ENCODE peak calls at places on chromosomes 12 and 14, in eight cellular contexts. One of them, this sample, is unnamed.

GRCh38 chr14:68685419-68686211 is 107.3 kb downstream of the ZFP36L1 start:
- DNase-seq in pancreas: no peak
- DNase-seq in A172: peak; percentile 89
- DNase-seq in NCI-H345: no peak
- DNase-seq in NCI-H187: no peak
- DNase-seq in dermis blood vessel endothelial cell: peak; percentile 52
- DNase-seq in GM12865: peak; percentile 91
- DNase-seq in activated CD4-positive, CD25-positive, alpha-beta regulatory T cell: peak; percentile 64
- DNase-seq in this sample: peak; percentile 58

GRCh38 chr12:12036901-12037300 is 33.8 kb upstream of the BCL2L14 start:
- DNase-seq in pancreas: no peak
- DNase-seq in A172: no peak
- DNase-seq in NCI-H345: no peak
- DNase-seq in NCI-H187: no peak
- DNase-seq in dermis blood vessel endothelial cell: no peak
- DNase-seq in GM12865: no peak
- DNase-seq in activated CD4-positive, CD25-positive, alpha-beta regulatory T cell: no peak
- DNase-seq in this sample: no peak

GRCh38 chr12:50986961-50987737 is 34.8 kb downstream of the HIGD1C start:
- DNase-seq in pancreas: peak; percentile 30
- DNase-seq in A172: peak; percentile 33
- DNase-seq in NCI-H345: no peak
- DNase-seq in NCI-H187: no peak
- DNase-seq in dermis blood vessel endothelial cell: peak; percentile 86
- DNase-seq in GM12865: peak; percentile 62
- DNase-seq in activated CD4-positive, CD25-positive, alpha-beta regulatory T cell: no peak
- DNase-seq in this sample: no peak

GRCh38 chr12:28191018-28191595 is 851 bp downstream of the CCDC91 start:
- DNase-seq in pancreas: no peak
- DNase-seq in A172: peak; percentile 52
- DNase-seq in NCI-H345: no peak
- DNase-seq in NCI-H187: no peak
- DNase-seq in dermis blood vessel endothelial cell: no peak
- DNase-seq in GM12865: peak; percentile 27
- DNase-seq in activated CD4-positive, CD25-positive, alpha-beta regulatory T cell: no peak
- DNase-seq in this sample: no peak

GRCh38 chr14:105192866-105193731 is 12.0 kb upstream of the NUDT14 start:
- DNase-seq in pancreas: no peak
- DNase-seq in A172: no peak
- DNase-seq in NCI-H345: no peak
- DNase-seq in NCI-H187: no peak
- DNase-seq in dermis blood vessel endothelial cell: peak; percentile 93
- DNase-seq in GM12865: no peak
- DNase-seq in activated CD4-positive, CD25-positive, alpha-beta regulatory T cell: no peak
- DNase-seq in this sample: no peak

GRCh38 chr14:55794655-55795583 is 214.9 kb downstream of the KTN1 start:
- DNase-seq in pancreas: no peak
- DNase-seq in A172: peak; percentile 32
- DNase-seq in NCI-H345: peak; percentile 15
- DNase-seq in NCI-H187: no peak
- DNase-seq in dermis blood vessel endothelial cell: peak; percentile 55
- DNase-seq in GM12865: no peak
- DNase-seq in activated CD4-positive, CD25-positive, alpha-beta regulatory T cell: no peak
- DNase-seq in this sample: no peak

GRCh38 chr12:92518071-92518470 is 184.7 kb upstream of the PLEKHG7 start:
- DNase-seq in pancreas: no peak
- DNase-seq in A172: no peak
- DNase-seq in NCI-H345: no peak
- DNase-seq in NCI-H187: no peak
- DNase-seq in dermis blood vessel endothelial cell: no peak
- DNase-seq in GM12865: no peak
- DNase-seq in activated CD4-positive, CD25-positive, alpha-beta regulatory T cell: no peak
- DNase-seq in this sample: no peak

GRCh38 chr14:90839024-90839888 is 23.0 kb upstream of the TTC7B start:
- DNase-seq in pancreas: no peak
- DNase-seq in A172: peak; percentile 65
- DNase-seq in NCI-H345: no peak
- DNase-seq in NCI-H187: no peak
- DNase-seq in dermis blood vessel endothelial cell: peak; percentile 39
- DNase-seq in GM12865: no peak
- DNase-seq in activated CD4-positive, CD25-positive, alpha-beta regulatory T cell: no peak
- DNase-seq in this sample: no peak

GRCh38 chr12:105033851-105034250 is 47.7 kb downstream of the NOPCHAP1 start:
- DNase-seq in pancreas: no peak
- DNase-seq in A172: no peak
- DNase-seq in NCI-H345: no peak
- DNase-seq in NCI-H187: no peak
- DNase-seq in dermis blood vessel endothelial cell: no peak
- DNase-seq in GM12865: peak; percentile 45
- DNase-seq in activated CD4-positive, CD25-positive, alpha-beta regulatory T cell: no peak
- DNase-seq in this sample: no peak

GRCh38 chr12:74539765-74540526 is 2.3 kb downstream of the ATXN7L3B start:
- DNase-seq in pancreas: no peak
- DNase-seq in A172: no peak
- DNase-seq in NCI-H345: peak; percentile 41
- DNase-seq in NCI-H187: no peak
- DNase-seq in dermis blood vessel endothelial cell: no peak
- DNase-seq in GM12865: peak; percentile 4
- DNase-seq in activated CD4-positive, CD25-positive, alpha-beta regulatory T cell: no peak
- DNase-seq in this sample: no peak

GRCh38 chr12:22858849-22859569 is 234.0 kb downstream of the ETNK1 start:
- DNase-seq in pancreas: no peak
- DNase-seq in A172: no peak
- DNase-seq in NCI-H345: no peak
- DNase-seq in NCI-H187: no peak
- DNase-seq in dermis blood vessel endothelial cell: no peak
- DNase-seq in GM12865: peak; percentile 11
- DNase-seq in activated CD4-positive, CD25-positive, alpha-beta regulatory T cell: no peak
- DNase-seq in this sample: no peak

GRCh38 chr12:121448771-121449315 is 48.9 kb downstream of the RNF34 start:
- DNase-seq in pancreas: no peak
- DNase-seq in A172: no peak
- DNase-seq in NCI-H345: no peak
- DNase-seq in NCI-H187: no peak
- DNase-seq in dermis blood vessel endothelial cell: no peak
- DNase-seq in GM12865: no peak
- DNase-seq in activated CD4-positive, CD25-positive, alpha-beta regulatory T cell: no peak
- DNase-seq in this sample: no peak

This sample was measured in non-pigmented ciliary epithelial cell.